ENCODE peak calls at places on chromosomes 7 and 10, in nine cellular contexts. T is non-pigmented ciliary epithelial cell, W is GM06990, Q is dorsolateral prefrontal cortex, D is ELF-1, F is Right ventricle myocardium superior, R is amniotic stem cell, O is left ventricle myocardium inferior, N is ACHN. K is an unnamed sample.

GRCh38 chr10:78992333-78992732 is 76.4 kb upstream of the ZMIZ1 start:
- DNase-seq in T (no peak), W (peak), Q (no peak), D (no peak), F (no peak), R (no peak), O (no peak), N (no peak), K (no peak)

GRCh38 chr10:80518807-80519360 is 18.8 kb upstream of the SH2D4B start:
- DNase-seq in T (no peak), W (no peak), Q (no peak), D (no peak), F (peak), R (no peak), O (peak), N (no peak), K (no peak)

GRCh38 chr10:454860-455259 is 234.6 kb downstream of the DIP2C start:
- DNase-seq in T (peak), W (no peak), Q (no peak), D (peak), F (peak), R (peak), O (peak), N (peak), K (peak)

GRCh38 chr7:30594055-30594539 is 581 bp upstream of the GARS1 start:
- DNase-seq in T (no peak), W (peak), Q (peak), D (no peak), F (peak), R (no peak), O (peak), N (peak), K (no peak)

GRCh38 chr7:47153571-47153970 is 428.3 kb downstream of the TNS3 start:
- DNase-seq in T (no peak), W (no peak), Q (no peak), D (peak), F (no peak), R (no peak), O (no peak), N (no peak), K (no peak)

GRCh38 chr10:79068562-79069324 is at the start of gene ZMIZ1:
- DNase-seq in T (no peak), W (peak), Q (peak), D (peak), F (peak), R (peak), O (peak), N (peak), K (peak)

GRCh38 chr7:83701744-83702143 is 52.8 kb upstream of the SEMA3E start:
- DNase-seq in T (no peak), W (no peak), Q (no peak), D (no peak), F (no peak), R (no peak), O (no peak), N (no peak), K (no peak)

GRCh38 chr10:123287594-123288247 is 133.5 kb downstream of the BUB3 start:
- DNase-seq in T (peak), W (no peak), Q (no peak), D (no peak), F (no peak), R (no peak), O (no peak), N (peak), K (no peak)

GRCh38 chr10:70352401-70353097 is 29.9 kb downstream of the LRRC20 start:
- DNase-seq in T (no peak), W (no peak), Q (no peak), D (no peak), F (no peak), R (no peak), O (no peak), N (no peak), K (no peak)

GRCh38 chr7:98514211-98515150 is 102.6 kb upstream of the NPTX2 start:
- DNase-seq in T (no peak), W (no peak), Q (no peak), D (peak), F (no peak), R (no peak), O (no peak), N (no peak), K (no peak)

GRCh38 chr10:111137587-111137986 is 60.8 kb downstream of the ADRA2A start:
- DNase-seq in T (no peak), W (no peak), Q (no peak), D (no peak), F (no peak), R (no peak), O (no peak), N (no peak), K (no peak)

GRCh38 chr10:33134011-33134751 is 176.2 kb upstream of the ITGB1 start:
- DNase-seq in T (no peak), W (no peak), Q (no peak), D (no peak), F (no peak), R (peak), O (no peak), N (peak), K (peak)

GRCh38 chr7:130489140-130489967 is 2.5 kb upstream of the MEST start:
- DNase-seq in T (peak), W (no peak), Q (no peak), D (peak), F (no peak), R (no peak), O (no peak), N (no peak), K (peak)

GRCh38 chr10:31508882-31509281 is 189.9 kb downstream of the ZEB1 start:
- DNase-seq in T (peak), W (no peak), Q (no peak), D (no peak), F (no peak), R (no peak), O (no peak), N (no peak), K (no peak)

GRCh38 chr10:114471906-114472873 is 67.9 kb upstream of the AFAP1L2 start:
- DNase-seq in T (no peak), W (no peak), Q (no peak), D (peak), F (no peak), R (no peak), O (no peak), N (no peak), K (no peak)

GRCh38 chr10:73439055-73439454 is 5.7 kb upstream of the MSS51 start:
- DNase-seq in T (peak), W (no peak), Q (no peak), D (no peak), F (no peak), R (no peak), O (no peak), N (no peak), K (no peak)

GRCh38 chr7:32583791-32584190 is 88.5 kb downstream of the AVL9 start:
- DNase-seq in T (peak), W (no peak), Q (no peak), D (no peak), F (no peak), R (no peak), O (no peak), N (no peak), K (no peak)

GRCh38 chr7:116579835-116580234 is 55.0 kb downstream of the CAV1 start:
- DNase-seq in T (no peak), W (no peak), Q (no peak), D (no peak), F (no peak), R (no peak), O (no peak), N (no peak), K (no peak)

GRCh38 chr10:43700306-43700705 is 51.6 kb upstream of the ZNF32 start:
- DNase-seq in T (no peak), W (no peak), Q (no peak), D (no peak), F (no peak), R (no peak), O (no peak), N (no peak), K (no peak)

GRCh38 chr10:79447911-79448731 is 2.7 kb upstream of the ZCCHC24 start:
- DNase-seq in T (no peak), W (no peak), Q (no peak), D (no peak), F (no peak), R (no peak), O (no peak), N (no peak), K (no peak)

GRCh38 chr10:113585949-113586348 is 33.1 kb downstream of the HABP2 start:
- DNase-seq in T (no peak), W (no peak), Q (no peak), D (peak), F (no peak), R (no peak), O (no peak), N (no peak), K (no peak)